ENCODE peak calls at places on chromosomes 16 and 17, in seven cellular contexts. One of them, this sample, is unnamed.

GRCh38 chr17:2939714-2940351 is 123.6 kb downstream of the OR1D5 start:
- DNase-seq in cardiac septum: no peak
- DNase-seq in HFFc6: no peak
- DNase-seq in GM12891: no peak
- DNase-seq in GOT3: no peak
- DNase-seq in GF-D8: no peak
- DNase-seq in ovary: no peak
- DNase-seq in this sample: no peak

GRCh38 chr16:7182510-7183109 is 150.0 kb upstream of the RBFOX1 start:
- DNase-seq in GF-D8: no peak
- DNase-seq in GM12891: no peak
- DNase-seq in cardiac septum: no peak
- DNase-seq in GOT3: no peak
- DNase-seq in ovary: no peak
- DNase-seq in HFFc6: no peak
- DNase-seq in this sample: no peak

GRCh38 chr17:3557768-3558583 is at the start of gene TRPV3:
- DNase-seq in cardiac septum: no peak
- DNase-seq in GF-D8: no peak
- DNase-seq in HFFc6: no peak
- DNase-seq in GOT3: no peak
- DNase-seq in ovary: peak; percentile 68
- DNase-seq in GM12891: peak; percentile 82
- DNase-seq in this sample: peak; percentile 88

GRCh38 chr16:54460254-54460860 is 173.8 kb upstream of the IRX3 start:
- DNase-seq in GM12891: no peak
- DNase-seq in ovary: no peak
- DNase-seq in HFFc6: no peak
- DNase-seq in cardiac septum: no peak
- DNase-seq in GOT3: no peak
- DNase-seq in GF-D8: no peak
- DNase-seq in this sample: no peak

GRCh38 chr16:70674221-70675014 is 11.4 kb downstream of the MTSS2 start:
- DNase-seq in GF-D8: no peak
- DNase-seq in cardiac septum: no peak
- DNase-seq in GOT3: no peak
- DNase-seq in GM12891: no peak
- DNase-seq in HFFc6: no peak
- DNase-seq in ovary: peak; percentile 34
- DNase-seq in this sample: no peak

GRCh38 chr17:83108709-83109108 is 29.3 kb downstream of the METRNL start:
- DNase-seq in cardiac septum: no peak
- DNase-seq in HFFc6: no peak
- DNase-seq in ovary: no peak
- DNase-seq in GM12891: no peak
- DNase-seq in GOT3: no peak
- DNase-seq in GF-D8: no peak
- DNase-seq in this sample: no peak

GRCh38 chr17:50938821-50939541 is 72.8 kb upstream of the TOB1 start:
- DNase-seq in GF-D8: no peak
- DNase-seq in GOT3: no peak
- DNase-seq in HFFc6: no peak
- DNase-seq in cardiac septum: no peak
- DNase-seq in GM12891: no peak
- DNase-seq in ovary: peak; percentile 27
- DNase-seq in this sample: no peak

GRCh38 chr17:57486978-57487377 is 230.7 kb downstream of the MSI2 start:
- DNase-seq in ovary: no peak
- DNase-seq in HFFc6: no peak
- DNase-seq in cardiac septum: no peak
- DNase-seq in GM12891: no peak
- DNase-seq in GF-D8: no peak
- DNase-seq in GOT3: no peak
- DNase-seq in this sample: no peak

GRCh38 chr17:17738901-17739300 is 57.6 kb downstream of the RAI1 start:
- DNase-seq in HFFc6: no peak
- DNase-seq in GOT3: no peak
- DNase-seq in ovary: no peak
- DNase-seq in GF-D8: no peak
- DNase-seq in cardiac septum: no peak
- DNase-seq in GM12891: no peak
- DNase-seq in this sample: no peak

GRCh38 chr17:80703109-80703508 is 158.5 kb downstream of the RPTOR start:
- DNase-seq in ovary: no peak
- DNase-seq in GF-D8: no peak
- DNase-seq in GOT3: no peak
- DNase-seq in cardiac septum: no peak
- DNase-seq in HFFc6: no peak
- DNase-seq in GM12891: no peak
- DNase-seq in this sample: no peak

GRCh38 chr17:74760404-74761105 is 12.1 kb downstream of the NHERF1 start:
- DNase-seq in cardiac septum: no peak
- DNase-seq in GF-D8: no peak
- DNase-seq in ovary: peak; percentile 27
- DNase-seq in GM12891: no peak
- DNase-seq in GOT3: no peak
- DNase-seq in HFFc6: no peak
- DNase-seq in this sample: no peak

GRCh38 chr16:19831678-19832077 is 53.0 kb downstream of the GPRC5B start:
- DNase-seq in GOT3: no peak
- DNase-seq in cardiac septum: no peak
- DNase-seq in HFFc6: peak; percentile 72
- DNase-seq in ovary: no peak
- DNase-seq in GM12891: no peak
- DNase-seq in GF-D8: no peak
- DNase-seq in this sample: no peak

GRCh38 chr17:77821114-77821513 is 137.4 kb upstream of the TNRC6C start:
- DNase-seq in GOT3: no peak
- DNase-seq in cardiac septum: no peak
- DNase-seq in ovary: no peak
- DNase-seq in GF-D8: no peak
- DNase-seq in HFFc6: no peak
- DNase-seq in GM12891: peak; percentile 33
- DNase-seq in this sample: no peak

GRCh38 chr16:31200821-31201510 is 1.6 kb downstream of the PYCARD start:
- DNase-seq in HFFc6: peak; percentile 39
- DNase-seq in GM12891: no peak
- DNase-seq in ovary: no peak
- DNase-seq in cardiac septum: no peak
- DNase-seq in GF-D8: no peak
- DNase-seq in GOT3: no peak
- DNase-seq in this sample: no peak

GRCh38 chr17:50363217-50364060 is 9.5 kb downstream of the MRPL27 start:
- DNase-seq in HFFc6: peak; percentile 48
- DNase-seq in GOT3: no peak
- DNase-seq in GM12891: no peak
- DNase-seq in ovary: peak; percentile 64
- DNase-seq in GF-D8: no peak
- DNase-seq in cardiac septum: peak; percentile 19
- DNase-seq in this sample: no peak

GRCh38 chr17:57902800-57903759 is 52.1 kb downstream of the CUEDC1 start:
- DNase-seq in HFFc6: peak; percentile 80
- DNase-seq in GM12891: no peak
- DNase-seq in ovary: no peak
- DNase-seq in cardiac septum: peak; percentile 93
- DNase-seq in GOT3: no peak
- DNase-seq in GF-D8: peak; percentile 56
- DNase-seq in this sample: peak; percentile 65

GRCh38 chr16:3112058-3112880 is at the start of gene ZNF205:
- DNase-seq in cardiac septum: no peak
- DNase-seq in HFFc6: peak; percentile 54
- DNase-seq in GM12891: no peak
- DNase-seq in GF-D8: no peak
- DNase-seq in ovary: peak; percentile 85
- DNase-seq in GOT3: no peak
- DNase-seq in this sample: peak; percentile 15

GRCh38 chr17:14295676-14296075 is 5.2 kb upstream of the HS3ST3B1 start:
- DNase-seq in GF-D8: no peak
- DNase-seq in GOT3: no peak
- DNase-seq in ovary: no peak
- DNase-seq in cardiac septum: no peak
- DNase-seq in HFFc6: no peak
- DNase-seq in GM12891: no peak
- DNase-seq in this sample: no peak

GRCh38 chr16:81321039-81321438 is 6.3 kb downstream of the GAN start:
- DNase-seq in GOT3: no peak
- DNase-seq in cardiac septum: no peak
- DNase-seq in GF-D8: no peak
- DNase-seq in GM12891: no peak
- DNase-seq in ovary: no peak
- DNase-seq in HFFc6: no peak
- DNase-seq in this sample: no peak

GRCh38 chr16:24626251-24626650 is 86.9 kb downstream of the RBBP6 start:
- DNase-seq in cardiac septum: no peak
- DNase-seq in ovary: no peak
- DNase-seq in GOT3: no peak
- DNase-seq in GF-D8: no peak
- DNase-seq in HFFc6: no peak
- DNase-seq in GM12891: no peak
- DNase-seq in this sample: no peak

GRCh38 chr17:17141279-17141678 is 64.9 kb downstream of the PLD6 start:
- DNase-seq in GOT3: no peak
- DNase-seq in GF-D8: no peak
- DNase-seq in GM12891: no peak
- DNase-seq in cardiac septum: no peak
- DNase-seq in ovary: no peak
- DNase-seq in HFFc6: no peak
- DNase-seq in this sample: no peak

GRCh38 chr17:41730479-41730878 is 4.0 kb downstream of the HAP1 start:
- DNase-seq in HFFc6: no peak
- DNase-seq in GF-D8: no peak
- DNase-seq in GM12891: no peak
- DNase-seq in cardiac septum: no peak
- DNase-seq in ovary: no peak
- DNase-seq in GOT3: no peak
- DNase-seq in this sample: no peak

GRCh38 chr17:79633154-79633553 is 22.3 kb upstream of the RBFOX3 start:
- DNase-seq in ovary: peak; percentile 20
- DNase-seq in cardiac septum: peak; percentile 72
- DNase-seq in HFFc6: no peak
- DNase-seq in GM12891: no peak
- DNase-seq in GOT3: no peak
- DNase-seq in GF-D8: no peak
- DNase-seq in this sample: peak; percentile 2

GRCh38 chr16:23324727-23325126 is 22.6 kb downstream of the SCNN1B start:
- DNase-seq in HFFc6: no peak
- DNase-seq in GF-D8: no peak
- DNase-seq in GM12891: no peak
- DNase-seq in cardiac septum: no peak
- DNase-seq in ovary: no peak
- DNase-seq in GOT3: no peak
- DNase-seq in this sample: no peak

GRCh38 chr17:38528101-38528500 is 77.7 kb downstream of the SRCIN1 start:
- DNase-seq in cardiac septum: no peak
- DNase-seq in GF-D8: no peak
- DNase-seq in GOT3: no peak
- DNase-seq in GM12891: no peak
- DNase-seq in ovary: no peak
- DNase-seq in HFFc6: no peak
- DNase-seq in this sample: no peak

GRCh38 chr16:65781363-65781762 is 585.1 kb upstream of the CDH5 start:
- DNase-seq in GM12891: no peak
- DNase-seq in HFFc6: no peak
- DNase-seq in ovary: no peak
- DNase-seq in cardiac septum: no peak
- DNase-seq in GF-D8: no peak
- DNase-seq in GOT3: no peak
- DNase-seq in this sample: no peak

This sample was measured in GM12892.